ENCODE peak calls at places on chromosomes 12 and 14, in five cellular contexts. K, E, A, G and C are unnamed samples.

GRCh38 chr12:114809132-114809531 is 125.2 kb upstream of the TBX3 start:
- DNase-seq in K (no peak), E (no peak), A (no peak), G (no peak), C (no peak)

GRCh38 chr12:130139541-130139940 is 22.7 kb upstream of the FZD10 start:
- DNase-seq in K (no peak), E (no peak), A (no peak), G (no peak), C (no peak)

GRCh38 chr12:131101006-131101405 is 147.3 kb downstream of the ADGRD1 start:
- DNase-seq in K (no peak), E (no peak), A (no peak), G (no peak), C (no peak)

GRCh38 chr12:112182499-112182898 is 57.1 kb downstream of the TRAFD1 start:
- DNase-seq in K (peak), E (no peak), A (no peak), G (no peak), C (no peak)

GRCh38 chr14:93984987-93985410 is 8.6 kb upstream of the ASB2 start:
- DNase-seq in K (peak), E (no peak), A (no peak), G (peak), C (no peak)

GRCh38 chr12:122999986-123000420 is 19.5 kb downstream of the ARL6IP4 start:
- DNase-seq in K (peak), E (no peak), A (peak), G (no peak), C (no peak)

GRCh38 chr14:74421997-74422396 is 4.0 kb downstream of the SYNDIG1L start:
- DNase-seq in K (no peak), E (no peak), A (no peak), G (no peak), C (no peak)

GRCh38 chr12:6788972-6789905 is at the start of gene CD4:
- DNase-seq in K (peak), E (no peak), A (peak), G (no peak), C (no peak)

GRCh38 chr12:124369055-124369900 is 74.4 kb downstream of the RFLNA start:
- DNase-seq in K (no peak), E (no peak), A (no peak), G (peak), C (no peak)

GRCh38 chr14:71749613-71750238 is 182.5 kb upstream of the RGS6 start:
- DNase-seq in K (no peak), E (no peak), A (no peak), G (no peak), C (no peak)

GRCh38 chr14:54170301-54170700 is 213.7 kb upstream of the BMP4 start:
- DNase-seq in K (no peak), E (no peak), A (no peak), G (no peak), C (no peak)

GRCh38 chr12:79406993-79407392 is 283.8 kb downstream of the PAWR start:
- DNase-seq in K (no peak), E (no peak), A (no peak), G (no peak), C (no peak)

GRCh38 chr12:88530868-88531267 is 49.4 kb downstream of the KITLG start:
- DNase-seq in K (no peak), E (no peak), A (no peak), G (no peak), C (no peak)

GRCh38 chr14:98944989-98945388 is 327.0 kb downstream of the BCL11B start:
- DNase-seq in K (no peak), E (no peak), A (no peak), G (no peak), C (no peak)

GRCh38 chr14:77503138-77503537 is 4.5 kb upstream of the ISM2 start:
- DNase-seq in K (no peak), E (no peak), A (no peak), G (no peak), C (no peak)

GRCh38 chr14:101248840-101249675 is 312.2 kb upstream of the DIO3 start:
- DNase-seq in K (peak), E (no peak), A (no peak), G (no peak), C (no peak)

GRCh38 chr14:99517643-99518381 is 36.6 kb downstream of the CCNK start:
- DNase-seq in K (peak), E (no peak), A (no peak), G (no peak), C (no peak)

GRCh38 chr14:104111301-104112112 is 26.0 kb downstream of the ASPG start:
- DNase-seq in K (peak), E (no peak), A (peak), G (no peak), C (no peak)

GRCh38 chr14:59657769-59658168 is 81.2 kb upstream of the CCDC175 start:
- DNase-seq in K (no peak), E (no peak), A (no peak), G (no peak), C (no peak)

GRCh38 chr14:52369305-52369781 is 55.2 kb downstream of the PTGER2 start:
- DNase-seq in K (no peak), E (no peak), A (no peak), G (peak), C (no peak)

GRCh38 chr12:122909442-122910288 is 13.7 kb upstream of the VPS37B start:
- DNase-seq in K (peak), E (no peak), A (no peak), G (no peak), C (peak)

GRCh38 chr14:51310453-51311074 is 70.5 kb downstream of the TMX1 start:
- DNase-seq in K (no peak), E (no peak), A (no peak), G (no peak), C (no peak)

GRCh38 chr12:4353785-4354208 is 25.7 kb downstream of the FGF23 start:
- DNase-seq in K (peak), E (no peak), A (peak), G (no peak), C (no peak)

GRCh38 chr14:68780358-68781160 is 12.3 kb downstream of the ZFP36L1 start:
- DNase-seq in K (peak), E (no peak), A (no peak), G (no peak), C (no peak)

GRCh38 chr14:50388256-50388931 is 8.3 kb downstream of the CDKL1 start:
- DNase-seq in K (peak), E (no peak), A (no peak), G (no peak), C (no peak)

GRCh38 chr14:59342108-59342507 is 123.1 kb downstream of the GPR135 start:
- DNase-seq in K (no peak), E (no peak), A (no peak), G (no peak), C (no peak)

GRCh38 chr12:102948941-102949352 is 8.5 kb upstream of the ASCL1 start:
- DNase-seq in K (peak), E (no peak), A (peak), G (no peak), C (peak)

GRCh38 chr12:30795410-30795659 is 40.6 kb upstream of the CAPRIN2 start:
- DNase-seq in K (no peak), E (no peak), A (no peak), G (no peak), C (no peak)

GRCh38 chr12:112382866-112383265 is 635 bp upstream of the HECTD4 start:
- DNase-seq in K (no peak), E (no peak), A (no peak), G (no peak), C (no peak)

GRCh38 chr12:47377414-47378221 is 297.9 kb upstream of the AMIGO2 start:
- DNase-seq in K (no peak), E (no peak), A (no peak), G (peak), C (no peak)

GRCh38 chr14:88553886-88554457 is 835 bp downstream of the PTPN21 start:
- DNase-seq in K (no peak), E (no peak), A (peak), G (no peak), C (peak)